ENCODE peak calls at places on chromosome 22, in ten cellular contexts. Z is NCI-H2081; M is HCT116; U is stimulated activated CD4-positive, alpha-beta T cell treated with anti-CD3 and anti-CD28 coated beads, TNF-alpha, amount 100 ng/mL, for 4 hours; J is substantia nigra; X is HT-29; H is kidney; O is astrocyte of the spinal cord; F is CD8-positive, alpha-beta memory T cell; S is esophagus squamous epithelium. B is an unnamed sample.

GRCh38 chr22:36819112-36819511 is 2.3 kb upstream of the PVALB start:
- DNase-seq in H (no peak), J (no peak), S (no peak), X (no peak), U (no peak), Z (no peak), M (no peak), O (no peak), F (no peak), B (no peak)

GRCh38 chr22:38862375-38863329 is 9.4 kb downstream of the CBX6 start:
- DNase-seq in F (no peak), J (no peak), X (no peak), U (no peak), M (no peak), Z (no peak), O (no peak), S (no peak), H (peak; percentile 82), B (no peak)

GRCh38 chr22:38832005-38832978 is 11.5 kb downstream of the NPTXR start:
- DNase-seq in H (no peak), X (no peak), U (no peak), J (peak; percentile 19), S (no peak), F (no peak), Z (peak; percentile 3), M (no peak), O (no peak), B (no peak)

GRCh38 chr22:32699686-32700085 is 101.8 kb upstream of the TIMP3 start:
- DNase-seq in Z (no peak), M (no peak), S (no peak), O (no peak), J (no peak), H (no peak), F (no peak), X (no peak), U (no peak), B (no peak)

GRCh38 chr22:43244385-43244784 is 57.5 kb upstream of the TTLL12 start:
- DNase-seq in H (no peak), F (no peak), O (no peak), J (no peak), S (no peak), Z (no peak), X (no peak), M (no peak), U (no peak), B (no peak)

GRCh38 chr22:19668748-19669147 is 45.6 kb upstream of the SEPTIN5 start:
- DNase-seq in O (no peak), S (no peak), U (no peak), X (no peak), Z (no peak), M (no peak), F (no peak), H (no peak), J (no peak), B (no peak)

GRCh38 chr22:36702832-36703210 is 731 bp downstream of the CACNG2 start:
- DNase-seq in X (no peak), M (no peak), U (no peak), O (no peak), H (no peak), S (no peak), J (no peak), F (no peak), Z (peak; percentile 5), B (no peak)

GRCh38 chr22:35354068-35354467 is 26.8 kb upstream of the HMOX1 start:
- DNase-seq in X (no peak), S (no peak), J (no peak), Z (no peak), M (no peak), U (no peak), H (peak; percentile 57), O (no peak), F (no peak), B (no peak)

GRCh38 chr22:29449296-29449863 is 11.0 kb downstream of the RFPL1 start:
- DNase-seq in O (no peak), U (no peak), J (no peak), H (no peak), F (no peak), M (no peak), X (no peak), S (no peak), Z (no peak), B (no peak)

GRCh38 chr22:32206774-32207758 is 2.2 kb upstream of the RFPL2 start:
- DNase-seq in M (peak; percentile 56), J (no peak), F (no peak), Z (peak; percentile 24), H (no peak), U (no peak), O (peak; percentile 7), S (no peak), X (peak; percentile 53), B (no peak)

GRCh38 chr22:43066134-43066533 is 23.1 kb downstream of the TTLL1 start:
- DNase-seq in U (no peak), X (no peak), F (no peak), M (no peak), H (no peak), S (no peak), Z (no peak), J (no peak), O (no peak), B (no peak)

GRCh38 chr22:30234786-30235470 is 11.6 kb downstream of the LIF start:
- DNase-seq in H (no peak), U (no peak), O (peak; percentile 90), M (no peak), F (no peak), X (no peak), Z (no peak), J (no peak), S (no peak), B (no peak)

GRCh38 chr22:35464399-35464798 is 64.5 kb downstream of the MCM5 start:
- DNase-seq in H (no peak), S (no peak), Z (no peak), J (no peak), X (no peak), F (no peak), O (no peak), U (no peak), M (no peak), B (no peak)

GRCh38 chr22:44427506-44428470 is 70.2 kb downstream of the RTL6 start:
- DNase-seq in J (no peak), F (no peak), X (no peak), S (no peak), H (peak; percentile 10), Z (no peak), M (no peak), O (no peak), U (no peak), B (no peak)

GRCh38 chr22:28142361-28142801 is 223.3 kb upstream of the PITPNB start:
- DNase-seq in F (no peak), S (no peak), J (no peak), U (no peak), Z (no peak), X (no peak), O (peak; percentile 87), M (no peak), H (no peak), B (no peak)

GRCh38 chr22:46634011-46634699 is 14.0 kb downstream of the GRAMD4 start:
- DNase-seq in X (no peak), S (no peak), F (no peak), U (no peak), H (peak; percentile 64), O (no peak), J (no peak), Z (no peak), M (no peak), B (no peak)

GRCh38 chr22:48153726-48154125 is 1391.3 kb downstream of the TBC1D22A start:
- DNase-seq in S (no peak), X (no peak), O (no peak), M (no peak), Z (peak; percentile 11), H (no peak), U (no peak), J (no peak), F (no peak), B (no peak)

GRCh38 chr22:45441158-45441557 is 27.7 kb downstream of the RIBC2 start:
- DNase-seq in J (peak; percentile 3), M (peak; percentile 42), F (no peak), S (no peak), X (peak; percentile 74), H (no peak), O (peak; percentile 64), Z (peak; percentile 62), U (no peak), B (no peak)

GRCh38 chr22:28424427-28425080 is 255.1 kb downstream of the TTC28 start:
- DNase-seq in F (no peak), Z (peak; percentile 68), O (peak; percentile 32), J (no peak), U (no peak), M (no peak), H (no peak), X (no peak), S (no peak), B (no peak)

GRCh38 chr22:49230194-49230577 is 597.5 kb downstream of the BRD1 start:
- DNase-seq in X (no peak), M (no peak), U (no peak), O (no peak), Z (no peak), F (no peak), H (no peak), J (no peak), S (no peak), B (no peak)

GRCh38 chr22:39478461-39478860 is 21.6 kb downstream of the MGAT3 start:
- DNase-seq in O (no peak), U (no peak), J (no peak), M (no peak), S (no peak), H (peak; percentile 71), Z (no peak), X (peak; percentile 48), F (no peak), B (no peak)

GRCh38 chr22:24370426-24370825 is 57.0 kb upstream of the ADORA2A start:
- DNase-seq in M (no peak), H (no peak), O (no peak), X (no peak), F (no peak), J (no peak), S (no peak), Z (no peak), U (no peak), B (no peak)

GRCh38 chr22:30978304-30978962 is 9.4 kb downstream of the TUG1 start:
- DNase-seq in S (no peak), J (no peak), X (no peak), M (no peak), O (no peak), H (no peak), Z (no peak), U (no peak), F (no peak), B (no peak)

GRCh38 chr22:32587449-32587848 is 112.8 kb downstream of the FBXO7 start:
- DNase-seq in M (no peak), F (no peak), Z (no peak), O (peak; percentile 3), H (no peak), U (no peak), X (no peak), S (no peak), J (no peak), B (no peak)

GRCh38 chr22:49322231-49322630 is 505.4 kb downstream of the BRD1 start:
- DNase-seq in F (no peak), Z (no peak), O (no peak), M (no peak), X (no peak), U (no peak), J (no peak), H (peak; percentile 55), S (no peak), B (no peak)

GRCh38 chr22:37048133-37048532 is 3.4 kb upstream of the KCTD17 start:
- DNase-seq in F (no peak), U (no peak), Z (no peak), X (no peak), J (no peak), H (no peak), O (no peak), M (no peak), S (no peak), B (no peak)

GRCh38 chr22:38504731-38505594 is 1.1 kb downstream of the DDX17 start:
- DNase-seq in S (no peak), O (no peak), Z (peak; percentile 27), F (peak; percentile 40), J (no peak), H (peak; percentile 82), X (no peak), U (peak; percentile 26), M (no peak), B (no peak)

GRCh38 chr22:21624880-21625791 is 4.7 kb downstream of the YDJC start:
- DNase-seq in X (no peak), S (no peak), J (no peak), M (no peak), H (no peak), U (no peak), Z (no peak), F (no peak), O (no peak), B (no peak)

B was measured in NCI-H1048.